ENCODE peak calls at places on chromosomes 6 and 20, in four cellular contexts. Y, H, X and I are unnamed samples.

GRCh38 chr6:41509596-41509995 is 36.6 kb upstream of the FOXP4 start:
- DNase-seq in Y (no peak), H (no peak), X (no peak), I (no peak)

GRCh38 chr6:99369533-99369932 is 20.1 kb upstream of the FAXC start:
- DNase-seq in Y (no peak), H (no peak), X (no peak), I (peak; percentile 54)

GRCh38 chr6:32604434-32604877 is 14.8 kb upstream of the HLA-DRB1 start:
- DNase-seq in Y (peak; percentile 16), H (no peak), X (no peak), I (no peak)

GRCh38 chr20:39090881-39091280 is 128.7 kb downstream of the DHX35 start:
- DNase-seq in Y (no peak), H (no peak), X (no peak), I (no peak)

GRCh38 chr6:149566372-149567193 is at the start of gene GINM1:
- DNase-seq in Y (peak; percentile 60), H (peak; percentile 15), X (peak; percentile 30), I (peak; percentile 87)

GRCh38 chr6:402901-403658 is 11.5 kb downstream of the IRF4 start:
- DNase-seq in Y (no peak), H (no peak), X (no peak), I (no peak)

GRCh38 chr6:9540534-9541126 is 874.2 kb downstream of the TFAP2A start:
- DNase-seq in Y (peak; percentile 52), H (peak; percentile 67), X (peak; percentile 49), I (no peak)

GRCh38 chr6:31468316-31468715 is 29.6 kb upstream of the MICB start:
- DNase-seq in Y (no peak), H (no peak), X (no peak), I (no peak)

GRCh38 chr6:147709396-147710272 is 201.1 kb downstream of the SAMD5 start:
- DNase-seq in Y (no peak), H (no peak), X (no peak), I (no peak)

GRCh38 chr20:23228912-23229311 is 121.7 kb upstream of the NXT1 start:
- DNase-seq in Y (peak; percentile 83), H (peak; percentile 95), X (peak; percentile 94), I (no peak)

GRCh38 chr20:57794600-57795346 is 85.0 kb upstream of the PMEPA1 start:
- DNase-seq in Y (no peak), H (peak; percentile 3), X (no peak), I (no peak)

GRCh38 chr6:6758915-6759654 is 170.6 kb downstream of the LY86 start:
- DNase-seq in Y (peak; percentile 84), H (peak; percentile 61), X (peak; percentile 83), I (peak; percentile 90)

GRCh38 chr20:7772376-7772775 is 167.9 kb downstream of the HAO1 start:
- DNase-seq in Y (no peak), H (peak; percentile 53), X (peak; percentile 75), I (no peak)

GRCh38 chr6:317068-317451 is 24.8 kb downstream of the DUSP22 start:
- DNase-seq in Y (no peak), H (no peak), X (no peak), I (no peak)

GRCh38 chr6:95091823-95092436 is 485.4 kb upstream of the MANEA start:
- DNase-seq in Y (peak; percentile 66), H (peak; percentile 72), X (peak; percentile 87), I (no peak)

GRCh38 chr6:164436976-164437375 is 872.4 kb downstream of the C6orf118 start:
- DNase-seq in Y (no peak), H (no peak), X (no peak), I (no peak)

GRCh38 chr6:133407320-133408100 is 166.4 kb downstream of the EYA4 start:
- DNase-seq in Y (no peak), H (no peak), X (no peak), I (no peak)

GRCh38 chr20:61789329-61789728 is 276.4 kb downstream of the TAF4 start:
- DNase-seq in Y (no peak), H (no peak), X (no peak), I (no peak)

GRCh38 chr6:46793138-46793537 is at the start of gene MEP1A:
- DNase-seq in Y (no peak), H (no peak), X (no peak), I (no peak)

GRCh38 chr6:80098392-80098791 is 8.1 kb upstream of the BCKDHB start:
- DNase-seq in Y (no peak), H (no peak), X (no peak), I (no peak)

GRCh38 chr20:58580493-58580835 is 65.3 kb upstream of the APCDD1L start:
- DNase-seq in Y (no peak), H (no peak), X (no peak), I (no peak)

GRCh38 chr20:58359441-58359840 is 29.6 kb upstream of the VAPB start:
- DNase-seq in Y (no peak), H (peak; percentile 29), X (peak; percentile 60), I (peak; percentile 72)

GRCh38 chr6:14711704-14712397 is 534.0 kb upstream of the JARID2 start:
- DNase-seq in Y (no peak), H (no peak), X (no peak), I (no peak)
- H3K9ac ChIP-seq in Y (peak overlapping the region; percentile 86), H (no peak overlapping the region), X (no peak overlapping the region), I (no peak overlapping the region)

GRCh38 chr6:35970181-35970580 is 49.3 kb upstream of the SRPK1 start:
- DNase-seq in Y (peak; percentile 76), H (peak; percentile 80), X (peak; percentile 59), I (no peak)
- H3K9ac ChIP-seq in Y (peak overlapping the region; percentile 87), H (no peak overlapping the region), X (no peak overlapping the region), I (no peak overlapping the region)

GRCh38 chr20:36330091-36330490 is 24.0 kb downstream of the DLGAP4 start:
- DNase-seq in Y (no peak), H (no peak), X (no peak), I (peak; percentile 22)
- H3K9ac ChIP-seq in Y (no peak overlapping the region), H (no peak overlapping the region), X (no peak overlapping the region), I (no peak overlapping the region)

GRCh38 chr6:64890609-64891008 is 816.4 kb downstream of the EYS start:
- DNase-seq in Y (no peak), H (peak; percentile 47), X (peak; percentile 58), I (no peak)
- H3K9ac ChIP-seq in Y (no peak overlapping the region), H (no peak overlapping the region), X (no peak overlapping the region), I (no peak overlapping the region)

DNA sequence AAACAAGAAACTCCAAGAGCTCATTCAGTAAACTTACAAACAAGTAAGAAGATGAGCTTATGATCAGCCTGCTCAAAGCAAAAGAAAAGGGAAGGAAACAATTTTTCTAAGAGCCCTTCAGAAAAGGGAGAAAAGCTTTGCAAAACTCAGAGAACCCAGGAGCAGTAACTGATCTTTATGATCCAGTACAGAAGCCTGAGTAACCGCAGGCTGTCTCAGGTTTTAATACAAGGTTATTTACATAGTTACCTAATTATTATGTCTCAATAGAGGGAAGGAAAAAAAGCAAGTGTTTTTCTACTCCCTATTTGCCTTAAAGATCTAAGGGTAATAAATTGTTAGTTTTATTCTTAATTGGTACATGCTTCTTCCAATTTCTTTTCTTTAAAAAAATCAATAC is 226.4 kb downstream of the MAFB start:
- DNase-seq in Y (no peak), H (no peak), X (no peak), I (no peak)
- H3K9ac ChIP-seq in Y (no peak overlapping the region), H (no peak overlapping the region), X (no peak overlapping the region), I (no peak overlapping the region)

DNA sequence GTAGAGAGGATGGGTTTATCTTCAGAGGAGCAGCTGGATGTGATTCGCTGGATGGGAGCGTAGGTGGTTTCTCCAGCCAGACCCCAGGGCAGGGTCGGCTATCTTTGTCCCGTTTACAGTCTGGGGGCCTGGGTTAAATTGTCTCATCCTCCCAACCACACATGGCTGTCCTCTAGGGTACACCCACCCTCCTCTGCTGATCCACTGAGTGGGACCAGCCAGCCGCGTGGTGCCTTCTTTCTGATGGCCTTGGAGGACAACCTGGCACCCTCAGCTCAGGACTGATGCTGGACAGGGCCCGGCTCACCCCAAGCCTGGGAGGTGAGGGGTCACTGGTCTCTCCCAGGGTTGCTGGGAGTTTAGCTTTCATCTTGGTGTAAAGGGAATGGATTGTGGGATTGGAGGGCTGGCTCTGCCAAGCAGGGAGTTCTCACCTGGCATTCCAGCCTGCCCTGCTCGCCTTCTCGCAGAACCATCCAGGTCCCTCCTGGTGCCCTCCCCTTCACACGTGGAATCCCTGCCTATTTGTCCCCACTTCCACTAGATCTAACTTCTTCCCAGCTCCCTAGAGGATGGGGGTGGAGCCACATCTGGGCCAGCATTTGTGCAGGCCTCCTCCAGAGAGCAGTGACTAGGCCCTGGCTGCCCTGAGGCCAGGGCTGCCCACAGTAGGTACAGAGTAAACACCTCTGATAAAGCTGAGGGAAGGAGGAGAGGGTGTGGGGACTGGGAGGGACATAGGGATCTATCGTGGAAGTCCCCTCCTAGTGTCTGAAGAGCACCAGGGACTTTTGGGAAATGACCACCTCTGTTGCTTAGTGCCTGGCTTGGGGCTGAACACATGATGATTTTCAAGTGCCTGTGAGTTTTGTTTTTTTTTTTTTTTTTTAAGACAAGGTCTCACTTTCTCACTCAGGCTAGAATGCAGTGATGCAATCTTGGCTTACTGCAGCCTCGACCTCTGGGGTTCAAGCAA is 1.6 kb downstream of the ITPR3 start:
- DNase-seq in Y (peak; percentile 52), H (no peak), X (peak; percentile 44), I (no peak)
- H3K9ac ChIP-seq in Y (peak overlapping the region; percentile 91), H (no peak overlapping the region), X (no peak overlapping the region), I (no peak overlapping the region)

GRCh38 chr6:12546659-12546987 is 169.9 kb upstream of the PHACTR1 start:
- DNase-seq in Y (no peak), H (no peak), X (no peak), I (no peak)
- H3K9ac ChIP-seq in Y (no peak overlapping the region), H (no peak overlapping the region), X (no peak overlapping the region), I (no peak overlapping the region)

GRCh38 chr20:41392871-41393704 is 26.5 kb upstream of the EMILIN3 start:
- DNase-seq in Y (no peak), H (no peak), X (peak; percentile 49), I (no peak)
- H3K9ac ChIP-seq in Y (no peak overlapping the region), H (no peak overlapping the region), X (no peak overlapping the region), I (no peak overlapping the region)

DNA sequence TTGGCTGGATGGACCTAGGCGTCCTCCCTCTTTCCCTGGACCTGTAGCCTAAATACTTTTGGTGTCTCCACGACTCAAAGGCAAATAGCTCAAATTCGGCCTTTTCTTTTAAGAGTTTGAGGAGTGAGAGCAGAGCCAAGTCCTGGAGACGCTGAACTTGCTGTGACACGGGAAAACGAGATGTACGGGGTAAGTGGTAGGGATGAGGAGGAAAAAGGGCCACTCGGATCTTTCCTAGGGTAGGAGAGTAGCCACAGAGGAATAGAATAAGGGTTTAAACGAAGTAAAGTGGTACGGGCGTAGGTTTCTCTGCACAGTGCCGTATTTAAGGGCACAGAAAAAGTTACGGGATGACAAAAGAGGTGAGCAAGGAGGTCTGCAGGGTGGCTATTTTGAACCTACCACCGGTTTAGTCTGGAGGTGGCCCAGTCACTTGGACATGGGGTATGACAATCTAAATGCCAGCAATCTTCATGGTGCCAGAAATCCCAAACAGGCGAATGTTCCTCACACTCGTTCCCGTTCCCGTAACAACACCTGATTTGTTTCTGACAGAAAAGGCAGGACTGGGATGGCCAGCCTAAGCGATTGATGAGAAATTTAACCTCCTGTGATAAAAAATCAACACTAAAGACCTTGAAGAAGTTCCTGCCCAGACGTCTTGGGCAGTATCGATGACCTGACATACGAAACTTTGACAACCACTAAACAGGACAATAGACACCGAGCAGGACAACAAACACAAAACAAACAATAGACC is 149.3 kb downstream of the TRIM27 start:
- DNase-seq in Y (no peak), H (no peak), X (no peak), I (no peak)
- H3K9ac ChIP-seq in Y (no peak overlapping the region), H (no peak overlapping the region), X (no peak overlapping the region), I (peak overlapping the region; percentile 60)

DNA sequence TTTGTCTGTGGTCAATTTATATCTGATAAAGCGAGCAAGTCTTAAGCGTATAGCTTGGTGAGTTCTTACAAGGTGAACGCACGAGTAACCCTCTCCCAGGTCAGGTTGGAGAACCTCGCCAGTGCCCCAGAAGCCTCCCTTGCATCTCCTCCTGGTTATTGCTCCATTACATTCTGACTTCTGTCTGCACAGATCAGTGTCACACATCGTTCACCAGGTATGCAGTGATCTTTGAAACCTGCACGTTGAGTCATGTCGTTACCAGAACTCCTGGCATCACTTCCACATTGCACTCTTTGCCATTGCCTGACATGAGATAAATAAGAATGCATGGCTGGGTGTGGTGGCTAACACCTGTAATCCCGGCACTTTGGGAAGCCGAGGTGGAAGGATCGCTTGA is 44.2 kb downstream of the AKAP12 start:
- DNase-seq in Y (no peak), H (no peak), X (no peak), I (no peak)
- H3K9ac ChIP-seq in Y (no peak overlapping the region), H (no peak overlapping the region), X (no peak overlapping the region), I (no peak overlapping the region)